ENCODE peak calls at places on chromosomes 11 and 22, in nine cellular contexts. Z is fibroblast of pulmonary artery; A is effector memory CD8-positive, alpha-beta T cell; H is GDM1; R is Right ventricle myocardium inferior; N is B cell; C is breast epithelium; D is Right ventricle myocardium superior; X is AG04450. M is an unnamed sample.

GRCh38 chr11:124863137-124863825 is 2.0 kb upstream of the ROBO3 start:
- DNase-seq in X (no peak), C (no peak), Z (peak), A (no peak), H (no peak), R (no peak), D (no peak), N (no peak), M (no peak)

GRCh38 chr11:38169286-38169685 is 1571.2 kb upstream of the RAG2 start:
- DNase-seq in N (no peak), Z (peak), C (no peak), D (no peak), A (no peak), H (no peak), R (no peak), X (no peak), M (peak)

GRCh38 chr11:119990306-119991021 is 147.4 kb downstream of the TRIM29 start:
- DNase-seq in R (peak), X (no peak), A (no peak), Z (no peak), H (no peak), C (no peak), N (no peak), D (peak), M (no peak)

GRCh38 chr11:107457205-107457557 is 444 bp downstream of the CWF19L2 start:
- DNase-seq in D (no peak), C (no peak), Z (peak), R (no peak), X (no peak), N (peak), H (no peak), A (no peak), M (no peak)

GRCh38 chr11:556175-556699 is 4.3 kb downstream of the LMNTD2 start:
- DNase-seq in N (no peak), R (no peak), Z (no peak), A (no peak), X (no peak), H (no peak), D (no peak), C (no peak), M (no peak)

GRCh38 chr11:69922015-69922595 is 102.9 kb upstream of the FGF3 start:
- DNase-seq in R (no peak), H (no peak), Z (no peak), A (no peak), C (no peak), D (no peak), X (no peak), N (no peak), M (no peak)

GRCh38 chr11:68146704-68147474 is 25.7 kb upstream of the CHKA start:
- DNase-seq in A (no peak), C (no peak), X (no peak), Z (peak), N (no peak), R (no peak), D (peak), H (no peak), M (no peak)

GRCh38 chr11:134639586-134640330 is 227.7 kb upstream of the B3GAT1 start:
- DNase-seq in A (no peak), C (no peak), R (no peak), Z (no peak), X (no peak), D (no peak), N (no peak), H (no peak), M (no peak)

GRCh38 chr22:38882480-38882879 is 10.5 kb upstream of the CBX6 start:
- DNase-seq in A (no peak), N (no peak), D (peak), C (no peak), X (no peak), R (peak), H (no peak), Z (peak), M (no peak)

GRCh38 chr11:40255457-40255856 is 1204.0 kb downstream of the LRRC4C start:
- DNase-seq in C (no peak), X (no peak), A (no peak), Z (no peak), N (no peak), R (no peak), D (no peak), H (no peak), M (no peak)

GRCh38 chr11:115939104-115939503 is 434.9 kb upstream of the CADM1 start:
- DNase-seq in A (no peak), Z (peak), N (no peak), D (no peak), C (no peak), H (no peak), X (peak), R (no peak), M (no peak)

GRCh38 chr11:63729326-63729725 is 39.2 kb downstream of the ZFTA start:
- DNase-seq in H (no peak), A (no peak), C (no peak), R (no peak), N (no peak), X (no peak), Z (no peak), D (no peak), M (no peak)

GRCh38 chr11:17291710-17292109 is 15.2 kb downstream of the NUCB2 start:
- DNase-seq in H (no peak), C (no peak), X (no peak), A (no peak), Z (no peak), N (no peak), R (no peak), D (no peak), M (no peak)

GRCh38 chr11:34632105-34632780 is 11.3 kb downstream of the EHF start:
- DNase-seq in R (no peak), Z (no peak), D (no peak), H (no peak), X (no peak), A (no peak), C (peak), N (no peak), M (no peak)